ENCODE peak calls at places on chromosomes 4 and X, in five cellular contexts. One of them, this sample, is unnamed.

GRCh38 chr4:38306482-38307071 is 346.4 kb downstream of the PTTG2 start:
- DNase-seq in ELR: no peak
- DNase-seq in NCI-H2171: no peak
- DNase-seq in GOT3: no peak
- DNase-seq in left cardiac atrium: no peak
- DNase-seq in this sample: no peak

GRCh38 chr4:8581094-8581861 is 1.1 kb downstream of the GPR78 start:
- DNase-seq in GOT3: no peak
- DNase-seq in left cardiac atrium: no peak
- DNase-seq in ELR: no peak
- DNase-seq in NCI-H2171: no peak
- DNase-seq in this sample: no peak

GRCh38 chr4:90730752-90731151 is 603.6 kb downstream of the CCSER1 start:
- DNase-seq in ELR: no peak
- DNase-seq in left cardiac atrium: no peak
- DNase-seq in NCI-H2171: no peak
- DNase-seq in GOT3: no peak
- DNase-seq in this sample: no peak

GRCh38 chrX:6718766-6719165 is 183.8 kb upstream of the VCX3A start:
- DNase-seq in left cardiac atrium: no peak
- DNase-seq in GOT3: no peak
- DNase-seq in NCI-H2171: no peak
- DNase-seq in ELR: no peak
- DNase-seq in this sample: no peak

GRCh38 chrX:50747471-50747900 is 66.5 kb downstream of the SHROOM4 start:
- DNase-seq in left cardiac atrium: no peak
- DNase-seq in NCI-H2171: no peak
- DNase-seq in ELR: peak; percentile 0
- DNase-seq in GOT3: no peak
- DNase-seq in this sample: no peak

GRCh38 chr4:144174401-144175067 is 34.0 kb upstream of the GYPA start:
- DNase-seq in NCI-H2171: peak; percentile 0
- DNase-seq in left cardiac atrium: no peak
- DNase-seq in ELR: peak; percentile 66
- DNase-seq in GOT3: no peak
- DNase-seq in this sample: peak; percentile 13

GRCh38 chr4:6913350-6913749 is 3.7 kb downstream of the TBC1D14 start:
- DNase-seq in left cardiac atrium: no peak
- DNase-seq in NCI-H2171: no peak
- DNase-seq in GOT3: no peak
- DNase-seq in ELR: no peak
- DNase-seq in this sample: no peak

GRCh38 chr4:185165605-185166063 is 22.6 kb downstream of the SLC25A4 start:
- DNase-seq in GOT3: no peak
- DNase-seq in ELR: no peak
- DNase-seq in NCI-H2171: no peak
- DNase-seq in left cardiac atrium: no peak
- DNase-seq in this sample: no peak

GRCh38 chr4:16897351-16897750 is 1.1 kb downstream of the LDB2 start:
- DNase-seq in left cardiac atrium: no peak
- DNase-seq in GOT3: no peak
- DNase-seq in ELR: peak; percentile 44
- DNase-seq in NCI-H2171: no peak
- DNase-seq in this sample: no peak

GRCh38 chr4:48058620-48059530 is 42.3 kb downstream of the NIPAL1 start:
- DNase-seq in ELR: no peak
- DNase-seq in NCI-H2171: no peak
- DNase-seq in left cardiac atrium: no peak
- DNase-seq in GOT3: no peak
- DNase-seq in this sample: no peak

GRCh38 chr4:7189066-7189465 is 3.3 kb upstream of the SORCS2 start:
- DNase-seq in NCI-H2171: no peak
- DNase-seq in GOT3: no peak
- DNase-seq in left cardiac atrium: no peak
- DNase-seq in ELR: no peak
- DNase-seq in this sample: no peak

GRCh38 chr4:39900966-39901365 is 76.7 kb downstream of the PDS5A start:
- DNase-seq in left cardiac atrium: no peak
- DNase-seq in NCI-H2171: no peak
- DNase-seq in ELR: peak; percentile 41
- DNase-seq in GOT3: no peak
- DNase-seq in this sample: no peak

GRCh38 chrX:21907250-21907649 is 33.3 kb upstream of the SMS start:
- DNase-seq in NCI-H2171: no peak
- DNase-seq in GOT3: no peak
- DNase-seq in left cardiac atrium: no peak
- DNase-seq in ELR: no peak
- DNase-seq in this sample: no peak

GRCh38 chrX:153818571-153819397 is 11.6 kb downstream of the PDZD4 start:
- DNase-seq in NCI-H2171: peak; percentile 37
- DNase-seq in ELR: peak; percentile 37
- DNase-seq in GOT3: no peak
- DNase-seq in left cardiac atrium: peak; percentile 48
- DNase-seq in this sample: peak; percentile 58

GRCh38 chrX:103999234-103999633 is 14.3 kb downstream of the H2BW1 start:
- DNase-seq in left cardiac atrium: no peak
- DNase-seq in ELR: no peak
- DNase-seq in NCI-H2171: no peak
- DNase-seq in GOT3: no peak
- DNase-seq in this sample: no peak

GRCh38 chr4:148444296-148445070 is 2.3 kb upstream of the NR3C2 start:
- DNase-seq in NCI-H2171: no peak
- DNase-seq in left cardiac atrium: peak; percentile 45
- DNase-seq in ELR: peak; percentile 39
- DNase-seq in GOT3: no peak
- DNase-seq in this sample: peak; percentile 7

GRCh38 chr4:47203593-47203992 is 172.2 kb downstream of the GABRB1 start:
- DNase-seq in left cardiac atrium: no peak
- DNase-seq in ELR: no peak
- DNase-seq in GOT3: no peak
- DNase-seq in NCI-H2171: no peak
- DNase-seq in this sample: no peak

GRCh38 chr4:100224160-100224559 is 33.9 kb upstream of the DDIT4L start:
- DNase-seq in NCI-H2171: no peak
- DNase-seq in left cardiac atrium: no peak
- DNase-seq in ELR: no peak
- DNase-seq in GOT3: no peak
- DNase-seq in this sample: no peak

GRCh38 chr4:183249854-183250253 is 70.2 kb downstream of the CLDN22 start:
- DNase-seq in left cardiac atrium: no peak
- DNase-seq in GOT3: no peak
- DNase-seq in NCI-H2171: peak; percentile 0
- DNase-seq in ELR: peak; percentile 47
- DNase-seq in this sample: no peak

GRCh38 chrX:13250831-13251612 is 68.8 kb downstream of the ATXN3L start:
- DNase-seq in left cardiac atrium: peak; percentile 23
- DNase-seq in ELR: peak; percentile 10
- DNase-seq in GOT3: no peak
- DNase-seq in NCI-H2171: no peak
- DNase-seq in this sample: no peak

GRCh38 chr4:54499308-54500074 is 158.3 kb upstream of the KIT start:
- DNase-seq in ELR: peak; percentile 57
- DNase-seq in left cardiac atrium: no peak
- DNase-seq in GOT3: no peak
- DNase-seq in NCI-H2171: no peak
- DNase-seq in this sample: no peak

GRCh38 chrX:148542481-148543255 is 42.3 kb downstream of the AFF2 start:
- DNase-seq in GOT3: no peak
- DNase-seq in ELR: no peak
- DNase-seq in left cardiac atrium: no peak
- DNase-seq in NCI-H2171: no peak
- DNase-seq in this sample: no peak

GRCh38 chrX:74422576-74423288 is 1.4 kb downstream of the SLC16A2 start:
- DNase-seq in ELR: peak; percentile 70
- DNase-seq in GOT3: peak; percentile 4
- DNase-seq in NCI-H2171: no peak
- DNase-seq in left cardiac atrium: peak; percentile 72
- DNase-seq in this sample: peak; percentile 26

GRCh38 chr4:51942833-51943215 is 77.3 kb downstream of the LRRC66 start:
- DNase-seq in left cardiac atrium: no peak
- DNase-seq in ELR: no peak
- DNase-seq in NCI-H2171: no peak
- DNase-seq in GOT3: no peak
- DNase-seq in this sample: no peak

GRCh38 chr4:46404961-46405360 is 15.0 kb upstream of the GABRA2 start:
- DNase-seq in left cardiac atrium: no peak
- DNase-seq in GOT3: no peak
- DNase-seq in NCI-H2171: no peak
- DNase-seq in ELR: no peak
- DNase-seq in this sample: no peak

GRCh38 chrX:13780868-13781427 is 35.9 kb downstream of the GPM6B start:
- DNase-seq in NCI-H2171: no peak
- DNase-seq in ELR: no peak
- DNase-seq in left cardiac atrium: no peak
- DNase-seq in GOT3: no peak
- DNase-seq in this sample: no peak

GRCh38 chr4:27894951-27895350 is 1034.3 kb downstream of the STIM2 start:
- DNase-seq in left cardiac atrium: no peak
- DNase-seq in ELR: peak; percentile 10
- DNase-seq in NCI-H2171: no peak
- DNase-seq in GOT3: no peak
- DNase-seq in this sample: no peak

This sample was measured in GM12891.